ENCODE peak calls at places on chromosomes 11 and 22, in four cellular contexts. D is heart right ventricle, W is suprapubic skin, F is stomach. A is an unnamed sample. For H3K4me1, the result is how much of the 10 kb centered on the place peaks cover.

GRCh38 chr22:44876921-44877320 is 124.5 kb downstream of the ARHGAP8 start:
- DNase-seq in D (no peak), W (no peak), F (no peak), A (no peak)

GRCh38 chr11:121105851-121106250 is 4.8 kb downstream of the TECTA start:
- DNase-seq in D (no peak), W (no peak), F (no peak), A (no peak)

GRCh38 chr11:110908401-110909106 is 196.3 kb upstream of the ARHGAP20 start:
- DNase-seq in D (no peak), W (no peak), F (no peak), A (peak)

GRCh38 chr11:63814383-63814736 is 1.1 kb downstream of the SPINDOC start:
- DNase-seq in D (no peak), W (no peak), F (no peak), A (no peak)

GRCh38 chr11:728901-729491 is 18.3 kb upstream of the TALDO1 start:
- DNase-seq in D (no peak), W (no peak), F (no peak), A (no peak)

GRCh38 chr11:1543606-1544263 is 28.3 kb downstream of the DUSP8 start:
- DNase-seq in D (peak), W (no peak), F (no peak), A (no peak)

GRCh38 chr11:3894128-3894731 is 38.8 kb downstream of the STIM1 start:
- DNase-seq in D (peak), W (no peak), F (no peak), A (no peak)

GRCh38 chr11:114559425-114560310 is at the start of gene NXPE1:
- DNase-seq in D (no peak), W (no peak), F (no peak), A (no peak)

GRCh38 chr22:17199131-17199731 is 20.0 kb downstream of the ADA2 start:
- DNase-seq in D (no peak), W (no peak), F (no peak), A (no peak)

GRCh38 chr22:26322179-26322905 is 106.7 kb upstream of the ASPHD2 start:
- DNase-seq in D (no peak), W (no peak), F (no peak), A (peak)

GRCh38 chr11:129386795-129387390 is 11.2 kb downstream of the BARX2 start:
- DNase-seq in D (no peak), W (no peak), F (no peak), A (no peak)

GRCh38 chr11:62217191-62217748 is 8.8 kb downstream of the SCGB2A1 start:
- DNase-seq in D (no peak), W (no peak), F (no peak), A (no peak)

GRCh38 chr22:21690401-21690801 is 24.6 kb downstream of the PPIL2 start:
- DNase-seq in D (no peak), W (no peak), F (no peak), A (no peak)

GRCh38 chr11:1336836-1337646 is 27.6 kb upstream of the TOLLIP start:
- DNase-seq in D (peak), W (peak), F (no peak), A (no peak)

GRCh38 chr22:41805639-41806038 is 5.2 kb downstream of the CCDC134 start:
- DNase-seq in D (no peak), W (no peak), F (no peak), A (no peak)

GRCh38 chr11:120169981-120170698 is 32.2 kb upstream of the TRIM29 start:
- DNase-seq in D (no peak), W (peak), F (no peak), A (no peak)

GRCh38 chr11:69444381-69445130 is 36.9 kb upstream of the LINC01488 start:
- DNase-seq in D (peak), W (no peak), F (no peak), A (peak)

GRCh38 chr11:61695917-61696316 is 15.7 kb downstream of the DAGLA start:
- DNase-seq in D (peak), W (peak), F (peak), A (peak)

GRCh38 chr22:44622147-44622427 is 79.9 kb upstream of the PRR5 start:
- DNase-seq in D (no peak), W (no peak), F (no peak), A (no peak)

GRCh38 chr22:41480397-41480735 is 11.4 kb downstream of the ACO2 start:
- DNase-seq in D (no peak), W (no peak), F (no peak), A (no peak)

GRCh38 chr11:98115873-98116272 is 904.9 kb upstream of the CNTN5 start:
- DNase-seq in D (no peak), W (no peak), F (no peak), A (no peak)

GRCh38 chr11:45585205-45585604 is 80.2 kb downstream of the CHST1 start:
- DNase-seq in D (no peak), W (no peak), F (no peak), A (no peak)

GRCh38 chr11:2439820-2440219 is 4.5 kb downstream of the TRPM5 start:
- DNase-seq in D (no peak), W (no peak), F (no peak), A (no peak)

GRCh38 chr11:21396351-21397008 is 727.1 kb downstream of the NELL1 start:
- DNase-seq in D (no peak), W (no peak), F (no peak), A (peak)

GRCh38 chr22:22375586-22376351 is 131.2 kb downstream of the VPREB1 start:
- DNase-seq in D (no peak), W (no peak), F (no peak), A (no peak)

GRCh38 chr11:100687032-100687629 is at the start of gene ARHGAP42:
- DNase-seq in D (peak), W (peak), F (peak), A (no peak)

GRCh38 chr22:44452531-44453420 is 45.3 kb downstream of the RTL6 start:
- DNase-seq in D (no peak), W (no peak), F (peak), A (no peak)

GRCh38 chr11:111765320-111765983 is 737 bp downstream of the PPP2R1B start:
- DNase-seq in D (no peak), W (no peak), F (no peak), A (no peak)

GRCh38 chr22:31046591-31047226 is 34.4 kb upstream of the SMTN start:
- DNase-seq in D (peak), W (no peak), F (peak), A (no peak)

GRCh38 chr11:90288207-90288821 is 65.5 kb upstream of the CHORDC1 start:
- DNase-seq in D (no peak), W (no peak), F (no peak), A (peak)

GRCh38 chr22:44543362-44543761 is 45.3 kb upstream of the RTL6 start:
- DNase-seq in D (no peak), W (no peak), F (no peak), A (no peak)

DNA sequence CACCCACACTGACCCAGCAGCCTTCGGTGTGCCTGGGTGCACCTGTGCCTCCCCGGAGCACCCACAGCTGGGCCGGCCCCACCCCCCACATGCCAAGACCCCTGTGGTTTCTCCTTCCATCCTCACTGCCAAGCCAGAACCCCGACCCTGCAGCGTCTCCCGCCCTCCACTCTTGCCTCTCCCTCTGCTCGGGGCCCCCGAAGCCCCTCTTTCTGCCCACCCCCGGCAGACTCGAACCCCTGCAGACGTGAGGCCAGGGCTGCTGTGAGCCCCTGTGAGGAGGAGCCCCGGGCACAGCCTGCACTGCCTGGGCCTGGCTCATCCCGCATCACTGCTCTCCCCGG is 521.1 kb downstream of the BRD1 start:
- DNase-seq in D (no peak), W (peak), F (peak), A (no peak)
- H3K4me1 ChIP-seq in D (under half), W (under half), F (under half), A (under half)

DNA sequence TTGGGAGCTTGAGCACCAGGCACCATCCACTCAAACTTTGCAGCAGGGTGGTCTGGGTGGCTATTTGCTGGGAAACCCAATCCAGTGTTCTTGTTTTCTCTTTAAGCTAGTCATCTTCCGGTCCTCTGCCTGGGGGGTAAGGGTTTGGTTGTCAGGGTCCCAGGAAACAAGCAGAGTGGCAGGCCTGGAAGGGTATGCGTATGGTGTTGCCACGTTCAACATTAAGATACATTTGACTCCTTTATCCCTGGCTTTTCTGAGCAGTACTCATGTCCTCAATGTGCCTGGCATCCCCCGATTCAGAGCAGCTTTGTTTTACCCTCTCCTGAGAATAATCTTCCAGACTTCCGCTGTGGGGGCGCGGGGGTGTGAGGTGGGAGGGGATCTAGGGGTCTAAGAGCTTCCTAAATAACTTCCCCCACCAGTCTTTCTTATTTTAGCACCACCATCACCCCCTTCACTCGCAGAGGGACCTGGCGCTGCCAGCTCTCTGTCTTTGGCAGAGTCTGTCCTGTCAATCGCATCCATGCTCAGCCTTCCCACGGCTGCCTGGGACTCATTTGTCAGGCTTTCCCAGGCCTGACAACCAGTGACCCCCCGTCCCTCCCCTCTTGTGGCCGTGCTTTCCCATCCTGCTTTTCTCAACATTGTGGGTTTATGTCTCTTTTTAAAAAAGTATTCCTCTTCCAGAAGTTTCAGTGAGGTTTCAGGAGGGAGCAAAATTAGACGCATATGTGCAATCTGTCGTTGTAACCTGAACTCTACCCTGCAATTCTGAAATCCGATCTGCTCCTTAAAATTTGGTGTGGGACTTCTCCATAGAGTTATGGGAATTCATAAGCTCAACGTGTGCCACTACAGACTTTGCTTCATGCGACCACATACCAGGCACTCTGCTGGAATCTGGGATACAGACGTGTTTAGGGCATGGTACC is 27.0 kb upstream of the RBFOX2 start:
- DNase-seq in D (peak), W (no peak), F (no peak), A (no peak)
- H3K27ac ChIP-seq in D (no peak), W (no peak), F (no peak), A (no peak)

GRCh38 chr11:16603245-16603644 is 135.2 kb upstream of the C11orf58 start:
- DNase-seq in D (no peak), W (no peak), F (no peak), A (peak)
- TF ChIP-seq CTCF in D (no peak), W (no peak), F (no peak), A (peak)

DNA sequence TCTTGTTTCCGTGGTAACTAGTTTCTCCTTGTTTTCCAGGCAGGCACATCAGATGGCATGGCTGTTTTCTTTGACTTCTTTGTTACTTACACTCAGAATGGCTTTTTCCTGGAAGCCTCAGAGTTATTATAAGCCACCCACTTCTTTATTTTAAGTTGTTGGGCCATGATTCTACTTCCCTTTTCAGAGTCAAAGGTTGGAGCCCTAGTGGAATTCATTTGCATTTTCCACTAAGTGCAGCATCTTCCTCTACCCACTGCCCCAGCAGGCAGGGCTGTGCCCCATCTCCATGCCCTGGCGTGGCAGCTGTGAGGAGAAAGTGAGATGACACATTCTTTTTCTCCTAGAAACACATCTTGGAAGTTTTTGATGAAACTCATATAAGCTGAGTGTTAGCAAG is 95.0 kb downstream of the PRR5L start:
- DNase-seq in D (no peak), W (no peak), F (no peak), A (no peak)
- H3K4me1 ChIP-seq in D (under half), W (under half), F (under half), A (under half)

DNA sequence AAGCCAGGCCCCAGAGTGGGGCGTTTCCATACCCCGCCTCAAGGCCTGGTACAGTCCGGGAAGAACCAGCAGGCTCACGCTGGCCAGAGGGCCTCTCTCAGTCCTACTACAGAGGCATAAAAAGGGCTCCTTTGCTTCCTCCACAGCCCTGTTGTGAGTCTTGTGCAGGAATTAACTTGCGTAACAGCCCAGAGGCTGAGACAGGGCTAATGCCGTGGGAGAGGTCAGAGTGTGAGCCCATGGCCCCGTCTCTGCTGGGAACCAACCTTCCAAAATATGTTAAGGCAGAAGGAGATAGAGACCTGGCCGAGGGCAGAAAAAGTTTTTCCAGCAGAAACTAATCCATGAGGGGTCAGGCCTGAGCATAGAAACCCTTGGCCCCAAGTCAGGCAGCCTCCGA is 19.9 kb upstream of the TMEM184B start:
- DNase-seq in D (no peak), W (no peak), F (no peak), A (no peak)
- H3K27ac ChIP-seq in D (peak), W (peak), F (peak), A (no peak)

DNA sequence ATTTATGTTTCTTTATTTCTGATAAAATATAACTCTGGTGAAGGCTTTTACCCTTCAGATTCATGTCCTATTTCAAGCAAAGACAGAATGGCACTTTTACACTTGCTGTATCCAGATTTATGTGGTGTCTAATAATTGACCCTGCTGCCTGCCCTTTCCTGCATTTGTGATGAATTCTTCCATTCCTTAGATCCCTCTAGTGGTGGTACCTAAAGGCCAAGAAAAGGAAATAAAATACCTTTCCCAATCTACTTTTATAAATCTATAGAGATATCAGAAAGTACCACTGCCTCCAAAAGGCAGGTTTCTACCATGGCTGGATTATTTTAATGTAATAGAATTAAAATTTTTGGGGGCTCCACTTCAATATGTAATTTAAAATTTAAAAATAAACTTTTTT is 34.2 kb downstream of the CCDC81 start:
- DNase-seq in D (no peak), W (no peak), F (no peak), A (no peak)
- TF ChIP-seq CTCF in D (no peak), W (no peak), F (no peak), A (peak)

DNA sequence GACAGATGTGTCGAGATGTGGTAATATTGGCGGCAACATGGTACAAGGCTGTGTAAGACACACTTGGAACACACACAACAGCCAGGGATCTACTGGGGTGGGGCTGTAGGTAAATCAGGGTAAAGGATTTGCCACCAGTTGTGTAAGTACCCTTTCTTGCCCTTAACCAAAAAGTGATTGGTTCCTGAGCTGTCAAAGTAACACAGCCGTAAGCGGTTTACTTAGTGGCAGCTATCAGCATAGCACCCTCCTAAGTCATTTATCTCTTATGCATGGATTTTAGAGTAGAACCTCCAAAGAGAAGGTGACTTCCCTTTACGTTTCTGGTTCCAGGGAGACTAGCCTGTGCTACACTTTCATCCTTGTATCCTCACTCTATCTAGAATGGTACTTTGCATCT is 57.2 kb downstream of the SPECC1L start:
- DNase-seq in D (no peak), W (no peak), F (no peak), A (no peak)
- H3K4me1 ChIP-seq in D (under half), W (under half), F (under half), A (under half)

DNA sequence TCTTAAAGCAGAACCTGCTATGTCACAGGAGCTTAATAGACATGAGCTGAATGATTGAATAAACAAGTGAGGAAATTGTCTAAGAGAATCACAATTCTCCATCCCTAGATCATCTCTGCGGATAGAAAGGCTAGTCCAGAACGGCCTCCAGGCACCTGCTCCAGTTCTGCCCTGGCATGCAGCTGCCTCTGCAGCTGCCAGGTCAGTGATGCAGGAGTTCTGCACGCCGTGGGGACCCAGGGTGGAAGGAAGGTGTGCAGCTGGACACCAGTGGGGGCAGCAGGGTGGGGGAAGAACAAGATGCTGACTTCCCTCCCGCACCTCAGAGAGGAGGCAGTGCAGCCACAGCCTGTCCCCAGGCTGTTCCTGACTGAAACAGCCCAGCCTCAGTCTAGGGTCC is 192.1 kb upstream of the NCAM1 start:
- DNase-seq in D (no peak), W (no peak), F (no peak), A (no peak)
- H3K27ac ChIP-seq in D (peak), W (no peak), F (no peak), A (no peak)

DNA sequence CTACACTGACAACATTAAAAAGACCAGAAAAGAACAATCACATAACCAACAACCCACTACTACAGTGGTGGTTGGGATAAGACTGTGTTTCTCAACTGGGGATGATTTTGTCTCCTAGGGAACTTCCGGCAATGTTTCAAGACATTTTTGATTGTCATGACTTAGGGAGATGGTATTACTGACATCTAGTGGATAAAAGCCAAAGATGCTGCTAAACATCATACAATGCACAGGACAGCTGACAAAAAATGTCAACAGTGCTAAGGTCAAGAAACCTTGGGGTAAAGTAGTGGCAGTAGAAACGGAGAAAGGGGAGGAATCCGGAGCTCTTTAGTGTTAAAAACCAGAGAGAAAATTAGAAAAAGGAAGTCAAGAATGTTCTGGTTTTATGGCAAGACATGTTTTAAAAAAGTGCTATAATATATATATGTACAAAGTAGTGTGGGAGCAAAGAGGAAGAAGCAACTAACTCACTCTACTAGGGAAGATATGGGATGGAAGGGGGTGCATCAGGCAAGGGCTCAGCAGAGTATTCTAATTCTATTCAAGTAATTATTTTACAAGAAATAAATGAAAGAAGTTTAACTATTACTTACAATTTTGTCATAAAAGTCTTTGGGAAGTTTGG is 37.2 kb downstream of the CKAP5 start:
- DNase-seq in D (no peak), W (no peak), F (no peak), A (peak)
- TF ChIP-seq CTCF in D (no peak), W (no peak), F (no peak), A (peak)

GRCh38 chr11:12687740-12688139 is 13.5 kb downstream of the TEAD1 start:
- DNase-seq in D (no peak), W (no peak), F (no peak), A (no peak)

GRCh38 chr11:12685229-12685628 is 11.0 kb downstream of the TEAD1 start:
- DNase-seq in D (no peak), W (no peak), F (no peak), A (no peak)

GRCh38 chr11:12687216-12687623 is 13.0 kb downstream of the TEAD1 start:
- DNase-seq in D (no peak), W (no peak), F (no peak), A (no peak)

GRCh38 chr11:12684821-12685220 is 10.6 kb downstream of the TEAD1 start:
- DNase-seq in D (no peak), W (no peak), F (peak), A (no peak)

GRCh38 chr11:12686246-12687060 is 12.2 kb downstream of the TEAD1 start:
- DNase-seq in D (no peak), W (no peak), F (no peak), A (no peak)
- H3K4me1 ChIP-seq in D (half or more), W (under half), F (half or more), A (under half)

A was measured in foreskin keratinocyte.